ENCODE peak calls at places on chromosomes 2 and 18, in seven cellular contexts. P, L, N, S, G, X and B are unnamed samples.

GRCh38 chr2:241798081-241798630 is 10.8 kb upstream of the NEU4 start:
- DNase-seq in X (no peak), G (no peak), L (no peak), N (peak; percentile 46), P (no peak), S (peak; percentile 30), B (no peak)

GRCh38 chr2:142603761-142604160 is 273.7 kb upstream of the KYNU start:
- DNase-seq in P (no peak), G (no peak), L (peak; percentile 20), S (no peak), X (no peak), N (no peak), B (no peak)

GRCh38 chr2:237223208-237223861 is 137.6 kb downstream of the COPS8 start:
- DNase-seq in X (peak; percentile 96), L (peak; percentile 95), P (no peak), S (no peak), G (peak; percentile 100), N (peak; percentile 48), B (peak; percentile 97)

GRCh38 chr2:182894174-182894573 is 27.7 kb upstream of the FRZB start:
- DNase-seq in P (no peak), N (no peak), S (no peak), X (no peak), G (peak; percentile 9), L (no peak), B (no peak)

GRCh38 chr2:42568431-42569115 is at the start of gene MTA3:
- DNase-seq in G (peak; percentile 35), X (no peak), P (peak; percentile 64), S (peak; percentile 80), N (peak; percentile 92), L (peak; percentile 27), B (no peak)

GRCh38 chr2:29837925-29838324 is 83.5 kb downstream of the ALK start:
- DNase-seq in G (no peak), L (no peak), X (no peak), N (no peak), P (no peak), S (no peak), B (no peak)

GRCh38 chr2:198873771-198874501 is 583.8 kb downstream of the SATB2 start:
- DNase-seq in G (peak; percentile 51), X (no peak), S (no peak), L (peak; percentile 72), N (no peak), P (no peak), B (no peak)

GRCh38 chr2:65121-65520 is 18.8 kb upstream of the FAM110C start:
- DNase-seq in S (no peak), P (no peak), N (peak; percentile 67), X (no peak), G (no peak), L (no peak), B (no peak)

GRCh38 chr2:176768185-176768584 is 444.4 kb upstream of the HNRNPA3 start:
- DNase-seq in L (no peak), G (no peak), N (no peak), P (no peak), X (no peak), S (peak; percentile 71), B (no peak)

GRCh38 chr2:111037136-111037535 is 83.6 kb upstream of the BCL2L11 start:
- DNase-seq in S (no peak), L (no peak), G (no peak), N (no peak), P (peak; percentile 43), X (no peak), B (no peak)

GRCh38 chr2:53737091-53737490 is 30.5 kb upstream of the CHAC2 start:
- DNase-seq in G (no peak), X (no peak), N (no peak), P (no peak), L (no peak), S (no peak), B (no peak)

GRCh38 chr2:53744395-53745065 is 23.1 kb upstream of the CHAC2 start:
- DNase-seq in N (no peak), S (no peak), P (no peak), L (peak; percentile 50), G (peak; percentile 4), X (no peak), B (no peak)

GRCh38 chr2:53739057-53739456 is 28.5 kb upstream of the CHAC2 start:
- DNase-seq in N (no peak), L (no peak), X (no peak), P (no peak), S (no peak), G (peak; percentile 6), B (no peak)

DNA sequence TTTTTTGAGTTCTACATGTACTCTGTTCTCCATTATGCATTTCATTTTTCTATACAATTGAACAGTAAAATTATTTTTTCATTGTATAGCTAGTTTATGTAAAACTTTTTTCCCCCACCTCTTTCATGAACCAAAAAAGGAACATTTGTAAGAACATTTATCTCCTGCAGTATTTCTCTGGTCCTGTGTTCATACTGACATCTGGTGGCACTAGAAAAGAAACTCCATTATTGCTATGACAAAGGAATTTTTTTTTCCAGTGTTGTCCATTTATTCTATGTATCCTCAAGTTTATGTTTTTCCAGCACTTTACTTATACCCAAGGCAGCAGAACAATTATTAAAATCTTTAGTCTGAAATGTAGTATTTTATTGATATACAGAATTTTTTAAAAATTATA is 27.4 kb upstream of the CHAC2 start:
- DNase-seq in P (no peak), G (peak; percentile 53), X (peak; percentile 5), L (peak; percentile 66), N (no peak), S (no peak), B (no peak)
- TF ChIP-seq CTCF in P (peak; percentile 3), G (peak; percentile 53), X (peak; percentile 29), L (peak; percentile 53), N (peak; percentile 70), S (no peak), B (peak; percentile 57)

GRCh38 chr2:212539145-212539880 is 711 bp upstream of the ERBB4 start:
- DNase-seq in X (no peak), P (peak; percentile 18), S (peak; percentile 67), N (peak; percentile 91), G (no peak), L (peak; percentile 6), B (no peak)
- H3K4me3 ChIP-seq in X (peak overlapping the region; percentile 71), P (peak overlapping the region; percentile 58), S (peak overlapping the region; percentile 44), N (peak overlapping the region; percentile 81), G (peak overlapping the region; percentile 57), L (peak overlapping the region; percentile 61), B (peak overlapping the region; percentile 61)

GRCh38 chr2:102301867-102302362 is 9.4 kb upstream of the IL1RL1 start:
- DNase-seq in S (no peak), P (peak; percentile 57), L (peak; percentile 45), N (peak; percentile 80), X (no peak), G (no peak), B (no peak)
- TF ChIP-seq CTCF in S (no peak), P (peak; percentile 37), L (peak; percentile 47), N (peak; percentile 80), X (peak; percentile 34), G (no peak), B (peak; percentile 72)

DNA sequence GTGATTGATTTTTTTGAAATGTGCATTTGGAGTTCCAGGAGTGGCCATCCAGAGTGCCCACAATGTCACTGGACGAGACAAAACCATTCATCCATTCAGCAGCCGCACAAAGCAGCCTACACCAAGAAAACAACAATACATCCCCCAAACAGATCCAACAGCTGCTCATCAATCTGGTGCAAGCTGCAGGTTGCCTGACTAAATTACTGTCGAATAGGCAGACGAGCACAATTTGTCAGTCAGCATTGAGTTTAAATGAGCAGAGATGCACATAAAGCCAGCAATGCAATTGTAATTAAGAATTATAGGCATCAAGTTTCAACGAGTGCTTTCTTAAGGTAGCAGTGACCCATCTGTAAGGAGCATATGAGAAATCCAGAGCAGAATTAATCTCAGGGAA is 42.7 kb downstream of the HRH4 start:
- DNase-seq in P (no peak), L (no peak), X (no peak), G (no peak), N (no peak), S (no peak), B (no peak)
- H3K4me3 ChIP-seq in P (no peak overlapping the region), L (no peak overlapping the region), X (no peak overlapping the region), G (no peak overlapping the region), N (peak overlapping the region; percentile 36), S (no peak overlapping the region), B (no peak overlapping the region)